ENCODE peak calls at places on chromosome 14, in seven cellular contexts. R is body of pancreas, P is HFF-Myc, Q is A549, V is right atrium auricular region, A is tibial nerve, G is AG09309. X is an unnamed sample.

GRCh38 chr14:96940009-96940408 is 142.8 kb downstream of the VRK1 start:
- DNase-seq in R (no peak), P (no peak), Q (no peak), V (no peak), A (no peak), G (no peak), X (no peak)

GRCh38 chr14:20986811-20987210 is 3.0 kb upstream of the METTL17 start:
- DNase-seq in R (peak; percentile 25), P (peak; percentile 67), Q (peak; percentile 74), V (peak; percentile 64), A (peak; percentile 31), G (peak; percentile 88), X (no peak)

GRCh38 chr14:67623114-67623513 is 3.4 kb downstream of the ARG2 start:
- DNase-seq in R (no peak), P (no peak), Q (no peak), V (no peak), A (no peak), G (no peak), X (no peak)

GRCh38 chr14:61109288-61109687 is 128.2 kb downstream of the SLC38A6 start:
- DNase-seq in R (no peak), P (no peak), Q (no peak), V (no peak), A (no peak), G (no peak), X (no peak)

GRCh38 chr14:36507847-36508417 is 12.1 kb downstream of the NKX2-1 start:
- DNase-seq in R (no peak), P (no peak), Q (no peak), V (no peak), A (no peak), G (no peak), X (no peak)

GRCh38 chr14:64337901-64338615 is 43.9 kb upstream of the ESR2 start:
- DNase-seq in R (peak; percentile 63), P (peak; percentile 25), Q (peak; percentile 77), V (peak; percentile 72), A (peak; percentile 19), G (no peak), X (no peak)

GRCh38 chr14:61203059-61203753 is 77.9 kb downstream of the TMEM30B start:
- DNase-seq in R (no peak), P (no peak), Q (no peak), V (no peak), A (no peak), G (no peak), X (no peak)

GRCh38 chr14:46300765-46301164 is 350.8 kb downstream of the RPL10L start:
- DNase-seq in R (no peak), P (no peak), Q (no peak), V (no peak), A (no peak), G (no peak), X (no peak)

GRCh38 chr14:60649815-60650381 is 621 bp upstream of the SIX1 start:
- DNase-seq in R (no peak), P (no peak), Q (peak; percentile 37), V (no peak), A (no peak), G (no peak), X (no peak)

GRCh38 chr14:78131201-78131600 is 39.0 kb upstream of the NRXN3 start:
- DNase-seq in R (no peak), P (no peak), Q (no peak), V (no peak), A (no peak), G (no peak), X (peak; percentile 11)

GRCh38 chr14:100062602-100063001 is 2.6 kb upstream of the EVL start:
- DNase-seq in R (no peak), P (no peak), Q (no peak), V (no peak), A (no peak), G (no peak), X (no peak)

GRCh38 chr14:91299483-91300115 is 55.1 kb upstream of the GPR68 start:
- DNase-seq in R (no peak), P (no peak), Q (no peak), V (no peak), A (no peak), G (no peak), X (no peak)

GRCh38 chr14:98371141-98371540 is 900.9 kb downstream of the BCL11B start:
- DNase-seq in R (no peak), P (no peak), Q (no peak), V (no peak), A (no peak), G (no peak), X (no peak)

GRCh38 chr14:103318750-103319419 is 15.2 kb upstream of the EIF5 start:
- DNase-seq in R (no peak), P (no peak), Q (no peak), V (no peak), A (no peak), G (no peak), X (no peak)

GRCh38 chr14:103317251-103317650 is 16.8 kb upstream of the EIF5 start:
- DNase-seq in R (no peak), P (no peak), Q (no peak), V (no peak), A (no peak), G (no peak), X (no peak)

GRCh38 chr14:103316723-103317122 is 17.3 kb upstream of the EIF5 start:
- DNase-seq in R (no peak), P (no peak), Q (no peak), V (no peak), A (no peak), G (no peak), X (no peak)

GRCh38 chr14:103319422-103319821 is 14.6 kb upstream of the EIF5 start:
- DNase-seq in R (no peak), P (no peak), Q (no peak), V (no peak), A (no peak), G (no peak), X (no peak)

DNA sequence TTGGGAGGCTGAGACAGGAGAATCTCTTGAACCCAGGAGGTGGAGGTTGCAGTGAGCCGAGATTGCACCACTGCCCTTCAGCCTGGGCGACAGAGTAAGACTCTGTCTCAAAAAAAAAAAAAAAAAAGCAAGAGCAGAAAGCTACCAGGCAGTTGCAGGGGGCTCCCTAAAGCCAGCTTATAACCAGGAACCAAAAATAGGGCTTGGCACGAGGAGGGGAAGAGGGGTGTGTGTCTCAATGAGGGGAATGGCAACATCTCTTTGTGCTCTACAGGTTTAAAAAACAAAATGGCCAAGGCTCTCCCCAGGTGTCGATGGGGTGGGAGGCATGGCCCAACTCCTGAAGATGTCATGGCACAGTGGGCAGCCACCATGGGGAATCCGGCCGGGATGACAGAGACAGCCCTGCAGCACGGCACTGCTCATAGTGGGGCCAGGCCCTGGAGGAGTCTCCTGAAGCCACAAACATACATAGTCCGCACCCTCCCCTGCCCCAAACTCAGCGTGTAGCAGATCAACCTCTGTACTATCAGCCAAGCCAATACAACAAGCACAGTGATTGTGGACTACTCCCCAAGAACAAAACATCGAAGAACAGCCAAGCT is 16.0 kb upstream of the EIF5 start:
- DNase-seq in R (no peak), P (no peak), Q (no peak), V (no peak), A (no peak), G (no peak), X (no peak)
- H3K4me3 ChIP-seq in R (no peak overlapping the region), P (no peak overlapping the region), Q (no peak overlapping the region), V (no peak overlapping the region), A (no peak overlapping the region), G (no peak overlapping the region), X (no peak overlapping the region)

DNA sequence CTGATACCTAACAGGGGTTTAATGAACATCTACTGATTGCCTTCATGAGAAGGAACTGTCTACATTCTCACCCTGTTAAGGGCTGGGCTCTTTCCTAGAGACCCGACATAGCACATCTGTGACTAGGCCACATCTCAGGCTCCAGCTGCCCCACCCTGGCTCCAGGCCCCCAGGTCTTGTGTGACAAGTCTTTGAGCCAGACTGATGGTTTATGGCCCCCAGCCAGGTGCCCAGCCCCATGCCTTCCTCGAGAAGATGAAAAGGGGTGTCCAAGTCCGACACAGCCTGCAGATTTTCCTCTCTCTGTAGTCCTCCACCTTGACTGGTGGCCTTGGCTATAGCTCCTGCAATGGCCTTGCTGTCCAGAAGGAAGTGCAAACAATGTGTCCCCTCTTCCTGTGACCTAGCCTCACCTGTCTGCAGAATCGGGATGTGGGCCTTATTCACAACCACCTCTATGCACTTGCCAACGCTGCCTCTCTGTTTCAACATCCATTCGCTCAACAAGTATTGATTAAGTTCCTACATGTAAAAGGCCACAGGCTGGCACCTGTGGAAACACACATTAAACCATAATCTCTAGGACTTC is 4.2 kb downstream of the ACTN1 start:
- DNase-seq in R (no peak), P (no peak), Q (no peak), V (no peak), A (no peak), G (no peak), X (no peak)
- H3K4me3 ChIP-seq in R (no peak overlapping the region), P (peak overlapping the region; percentile 74), Q (no peak overlapping the region), V (no peak overlapping the region), A (no peak overlapping the region), G (no peak overlapping the region), X (no peak overlapping the region)

GRCh38 chr14:47674546-47675238 is 713 bp downstream of the MDGA2 start:
- DNase-seq in R (no peak), P (no peak), Q (no peak), V (no peak), A (no peak), G (no peak), X (no peak)

GRCh38 chr14:47675239-47675488 is 241 bp downstream of the MDGA2 start:
- DNase-seq in R (no peak), P (no peak), Q (no peak), V (no peak), A (no peak), G (no peak), X (no peak)

GRCh38 chr14:47676301-47676617 is 854 bp upstream of the MDGA2 start:
- DNase-seq in R (no peak), P (no peak), Q (no peak), V (no peak), A (no peak), G (no peak), X (no peak)

GRCh38 chr14:47674148-47674545 is 1.3 kb downstream of the MDGA2 start:
- DNase-seq in R (no peak), P (no peak), Q (no peak), V (no peak), A (no peak), G (no peak), X (no peak)

GRCh38 chr14:47675489-47676300 is at the start of gene MDGA2:
- DNase-seq in R (no peak), P (no peak), Q (peak; percentile 27), V (no peak), A (no peak), G (no peak), X (no peak)
- H3K4me3 ChIP-seq in R (no peak within 1 kb of the TSS), P (no peak within 1 kb of the TSS), Q (peak within 1 kb of the TSS; percentile 34), V (peak within 1 kb of the TSS; percentile 31), A (peak within 1 kb of the TSS; percentile 10), G (no peak within 1 kb of the TSS), X (peak within 1 kb of the TSS; percentile 9)

DNA sequence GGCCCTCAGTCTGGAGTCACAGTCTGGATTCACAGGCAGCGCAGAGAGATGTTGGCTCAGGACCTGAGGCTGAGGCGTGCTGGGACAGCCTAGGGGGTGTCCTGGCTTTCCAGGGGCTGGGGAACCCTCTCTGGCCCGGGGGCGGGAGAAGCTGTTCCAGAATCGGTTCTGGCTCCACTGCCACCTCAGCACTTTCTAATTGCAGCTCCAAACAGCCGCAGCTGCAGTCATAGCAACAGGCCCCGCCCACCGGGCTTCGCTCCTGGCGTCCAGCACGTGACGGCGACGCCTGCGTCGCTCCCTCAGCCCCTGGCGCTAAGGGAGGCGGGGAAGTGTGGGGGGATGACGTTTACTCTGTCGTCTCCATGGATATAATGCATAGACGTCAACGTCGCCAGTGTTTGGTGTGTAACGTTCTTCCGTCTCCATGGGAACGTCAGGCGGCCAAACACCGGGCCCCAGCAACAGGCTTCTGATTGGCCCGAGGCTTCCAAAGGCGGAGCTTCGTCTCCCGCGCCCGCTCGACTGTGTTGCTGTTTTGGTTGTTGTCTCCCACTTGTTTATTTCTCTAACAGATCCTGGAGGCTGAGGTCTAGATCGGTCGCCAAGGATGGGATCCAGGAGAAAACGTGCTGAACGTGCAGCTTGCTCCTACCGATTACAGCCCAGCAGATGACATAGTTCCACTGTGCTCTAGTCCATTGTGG is 19.7 kb upstream of the FOS start:
- DNase-seq in R (peak; percentile 100), P (peak; percentile 99), Q (peak; percentile 99), V (peak; percentile 99), A (peak; percentile 96), G (peak; percentile 98), X (peak; percentile 100)
- H3K4me3 ChIP-seq in R (no peak overlapping the region), P (peak overlapping the region; percentile 44), Q (peak overlapping the region; percentile 37), V (peak overlapping the region; percentile 49), A (peak overlapping the region; percentile 32), G (peak overlapping the region; percentile 44), X (peak overlapping the region; percentile 52)